ENCODE peak calls at places on chromosomes 6 and 20, in nine cellular contexts. One of them, this sample, is unnamed.
A peak's percentile ranks its signal among the peaks of the same experiment; 100 is the strongest.

GRCh38 chr6:34005845-34006644 is 139.8 kb downstream of the GRM4 start:
- DNase-seq in kidney: peak; percentile 12
- DNase-seq in NCI-H1436: no peak
- DNase-seq in GM23248: no peak
- DNase-seq in caudate nucleus: no peak
- DNase-seq in OCI-LY7: no peak
- DNase-seq in ELR: no peak
- DNase-seq in stimulated activated naive CD4-positive, alpha-beta T cell treated with Interleukin-2 at 50 U/mL for 16 hours: no peak
- DNase-seq in fibroblast of mammary gland: no peak
- DNase-seq in this sample: no peak

GRCh38 chr6:67016921-67017460 is 1310.0 kb upstream of the EYS start:
- DNase-seq in kidney: no peak
- DNase-seq in caudate nucleus: no peak
- DNase-seq in ELR: no peak
- DNase-seq in fibroblast of mammary gland: no peak
- DNase-seq in NCI-H1436: no peak
- DNase-seq in OCI-LY7: no peak
- DNase-seq in stimulated activated naive CD4-positive, alpha-beta T cell treated with Interleukin-2 at 50 U/mL for 16 hours: no peak
- DNase-seq in GM23248: no peak
- DNase-seq in this sample: no peak

GRCh38 chr6:78810146-78810545 is 57.2 kb upstream of the IRAK1BP1 start:
- DNase-seq in stimulated activated naive CD4-positive, alpha-beta T cell treated with Interleukin-2 at 50 U/mL for 16 hours: no peak
- DNase-seq in GM23248: peak; percentile 75
- DNase-seq in OCI-LY7: no peak
- DNase-seq in caudate nucleus: no peak
- DNase-seq in fibroblast of mammary gland: peak; percentile 51
- DNase-seq in kidney: no peak
- DNase-seq in NCI-H1436: peak; percentile 1
- DNase-seq in ELR: peak; percentile 53
- DNase-seq in this sample: peak; percentile 18

GRCh38 chr6:136744889-136745288 is 47.4 kb downstream of the MAP3K5 start:
- DNase-seq in stimulated activated naive CD4-positive, alpha-beta T cell treated with Interleukin-2 at 50 U/mL for 16 hours: no peak
- DNase-seq in OCI-LY7: no peak
- DNase-seq in NCI-H1436: no peak
- DNase-seq in GM23248: no peak
- DNase-seq in ELR: no peak
- DNase-seq in caudate nucleus: no peak
- DNase-seq in kidney: no peak
- DNase-seq in fibroblast of mammary gland: no peak
- DNase-seq in this sample: no peak

GRCh38 chr6:141349710-141350109 is 783.0 kb upstream of the GJE1 start:
- DNase-seq in GM23248: no peak
- DNase-seq in caudate nucleus: no peak
- DNase-seq in NCI-H1436: no peak
- DNase-seq in OCI-LY7: no peak
- DNase-seq in ELR: no peak
- DNase-seq in fibroblast of mammary gland: no peak
- DNase-seq in kidney: no peak
- DNase-seq in stimulated activated naive CD4-positive, alpha-beta T cell treated with Interleukin-2 at 50 U/mL for 16 hours: no peak
- DNase-seq in this sample: no peak

GRCh38 chr6:100465701-100466409 is 1.1 kb upstream of the SIM1 start:
- DNase-seq in ELR: peak; percentile 59
- DNase-seq in fibroblast of mammary gland: no peak
- DNase-seq in caudate nucleus: no peak
- DNase-seq in GM23248: peak; percentile 37
- DNase-seq in stimulated activated naive CD4-positive, alpha-beta T cell treated with Interleukin-2 at 50 U/mL for 16 hours: no peak
- DNase-seq in NCI-H1436: no peak
- DNase-seq in OCI-LY7: no peak
- DNase-seq in kidney: no peak
- DNase-seq in this sample: no peak

GRCh38 chr6:9086331-9086730 is 651.0 kb upstream of the SLC35B3 start:
- DNase-seq in NCI-H1436: no peak
- DNase-seq in stimulated activated naive CD4-positive, alpha-beta T cell treated with Interleukin-2 at 50 U/mL for 16 hours: no peak
- DNase-seq in GM23248: peak; percentile 1
- DNase-seq in kidney: no peak
- DNase-seq in ELR: peak; percentile 17
- DNase-seq in caudate nucleus: no peak
- DNase-seq in OCI-LY7: no peak
- DNase-seq in fibroblast of mammary gland: no peak
- DNase-seq in this sample: no peak

GRCh38 chr20:58708246-58708931 is 15.8 kb downstream of the NPEPL1 start:
- DNase-seq in fibroblast of mammary gland: no peak
- DNase-seq in GM23248: no peak
- DNase-seq in NCI-H1436: no peak
- DNase-seq in stimulated activated naive CD4-positive, alpha-beta T cell treated with Interleukin-2 at 50 U/mL for 16 hours: no peak
- DNase-seq in OCI-LY7: no peak
- DNase-seq in ELR: no peak
- DNase-seq in caudate nucleus: no peak
- DNase-seq in kidney: peak; percentile 70
- DNase-seq in this sample: no peak

GRCh38 chr20:58718121-58718563 is 25.5 kb downstream of the NPEPL1 start:
- DNase-seq in fibroblast of mammary gland: no peak
- DNase-seq in ELR: no peak
- DNase-seq in caudate nucleus: no peak
- DNase-seq in GM23248: no peak
- DNase-seq in stimulated activated naive CD4-positive, alpha-beta T cell treated with Interleukin-2 at 50 U/mL for 16 hours: no peak
- DNase-seq in kidney: peak; percentile 51
- DNase-seq in NCI-H1436: no peak
- DNase-seq in OCI-LY7: no peak
- DNase-seq in this sample: no peak

GRCh38 chr6:118122161-118122560 is 215.1 kb downstream of the SLC35F1 start:
- DNase-seq in NCI-H1436: no peak
- DNase-seq in kidney: no peak
- DNase-seq in fibroblast of mammary gland: no peak
- DNase-seq in GM23248: no peak
- DNase-seq in ELR: no peak
- DNase-seq in caudate nucleus: no peak
- DNase-seq in stimulated activated naive CD4-positive, alpha-beta T cell treated with Interleukin-2 at 50 U/mL for 16 hours: no peak
- DNase-seq in OCI-LY7: no peak
- DNase-seq in this sample: no peak

GRCh38 chr20:31515775-31516107 is 1.5 kb downstream of the HM13 start:
- DNase-seq in fibroblast of mammary gland: no peak
- DNase-seq in NCI-H1436: no peak
- DNase-seq in stimulated activated naive CD4-positive, alpha-beta T cell treated with Interleukin-2 at 50 U/mL for 16 hours: no peak
- DNase-seq in kidney: no peak
- DNase-seq in caudate nucleus: no peak
- DNase-seq in GM23248: peak; percentile 26
- DNase-seq in OCI-LY7: peak; percentile 6
- DNase-seq in ELR: no peak
- DNase-seq in this sample: no peak

GRCh38 chr6:37359034-37359433 is 5.3 kb downstream of the RNF8 start:
- DNase-seq in caudate nucleus: no peak
- DNase-seq in ELR: no peak
- DNase-seq in NCI-H1436: no peak
- DNase-seq in OCI-LY7: no peak
- DNase-seq in GM23248: no peak
- DNase-seq in kidney: no peak
- DNase-seq in stimulated activated naive CD4-positive, alpha-beta T cell treated with Interleukin-2 at 50 U/mL for 16 hours: no peak
- DNase-seq in fibroblast of mammary gland: no peak
- DNase-seq in this sample: no peak

GRCh38 chr20:2626853-2627541 is 25.4 kb upstream of the NOP56 start:
- DNase-seq in GM23248: peak; percentile 81
- DNase-seq in OCI-LY7: no peak
- DNase-seq in NCI-H1436: no peak
- DNase-seq in stimulated activated naive CD4-positive, alpha-beta T cell treated with Interleukin-2 at 50 U/mL for 16 hours: no peak
- DNase-seq in kidney: no peak
- DNase-seq in ELR: peak; percentile 92
- DNase-seq in fibroblast of mammary gland: peak; percentile 91
- DNase-seq in caudate nucleus: no peak
- DNase-seq in this sample: no peak

GRCh38 chr6:50362706-50363105 is 313.0 kb upstream of the DEFB112 start:
- DNase-seq in OCI-LY7: no peak
- DNase-seq in stimulated activated naive CD4-positive, alpha-beta T cell treated with Interleukin-2 at 50 U/mL for 16 hours: no peak
- DNase-seq in GM23248: no peak
- DNase-seq in caudate nucleus: no peak
- DNase-seq in NCI-H1436: no peak
- DNase-seq in fibroblast of mammary gland: no peak
- DNase-seq in ELR: no peak
- DNase-seq in kidney: no peak
- DNase-seq in this sample: no peak

GRCh38 chr6:23659125-23659524 is 466.9 kb upstream of the NRSN1 start:
- DNase-seq in fibroblast of mammary gland: peak; percentile 25
- DNase-seq in caudate nucleus: no peak
- DNase-seq in GM23248: peak; percentile 9
- DNase-seq in ELR: no peak
- DNase-seq in NCI-H1436: peak; percentile 33
- DNase-seq in OCI-LY7: no peak
- DNase-seq in kidney: no peak
- DNase-seq in stimulated activated naive CD4-positive, alpha-beta T cell treated with Interleukin-2 at 50 U/mL for 16 hours: no peak
- DNase-seq in this sample: no peak

GRCh38 chr20:23446505-23446904 is 6.2 kb downstream of the CST11 start:
- DNase-seq in ELR: peak; percentile 47
- DNase-seq in kidney: no peak
- DNase-seq in caudate nucleus: no peak
- DNase-seq in fibroblast of mammary gland: peak; percentile 50
- DNase-seq in stimulated activated naive CD4-positive, alpha-beta T cell treated with Interleukin-2 at 50 U/mL for 16 hours: peak; percentile 11
- DNase-seq in NCI-H1436: peak; percentile 7
- DNase-seq in GM23248: peak; percentile 40
- DNase-seq in OCI-LY7: peak; percentile 45
- DNase-seq in this sample: peak; percentile 51

GRCh38 chr6:84728602-84729001 is 35.8 kb downstream of the TBX18 start:
- DNase-seq in GM23248: peak; percentile 47
- DNase-seq in ELR: peak; percentile 70
- DNase-seq in NCI-H1436: peak; percentile 5
- DNase-seq in stimulated activated naive CD4-positive, alpha-beta T cell treated with Interleukin-2 at 50 U/mL for 16 hours: no peak
- DNase-seq in caudate nucleus: no peak
- DNase-seq in OCI-LY7: peak; percentile 3
- DNase-seq in fibroblast of mammary gland: peak; percentile 53
- DNase-seq in kidney: no peak
- DNase-seq in this sample: peak; percentile 27

GRCh38 chr6:30879684-30880427 is 4.5 kb upstream of the DDR1 start:
- DNase-seq in stimulated activated naive CD4-positive, alpha-beta T cell treated with Interleukin-2 at 50 U/mL for 16 hours: no peak
- DNase-seq in kidney: no peak
- DNase-seq in NCI-H1436: no peak
- DNase-seq in caudate nucleus: no peak
- DNase-seq in OCI-LY7: no peak
- DNase-seq in ELR: no peak
- DNase-seq in GM23248: no peak
- DNase-seq in fibroblast of mammary gland: no peak
- DNase-seq in this sample: no peak